ENCODE peak calls at places on chromosome 12, in ten cellular contexts. Z is foreskin keratinocyte, C is T-helper 22 cell, R is HS-5, B is T-helper 2 cell, U is Karpas-422, V is substantia nigra, I is NCI-H510A treated with DMSO at 0.1 percent for 48 hours, N is tibial artery, K is endothelial cell. O is an unnamed sample.

GRCh38 chr12:15808250-15808971 is 19.2 kb upstream of the EPS8 start:
- DNase-seq in U (no peak), N (no peak), I (peak), K (no peak), V (no peak), B (no peak), Z (no peak), R (no peak), C (no peak), O (peak)

GRCh38 chr12:121467638-121468403 is 67.9 kb downstream of the RNF34 start:
- DNase-seq in K (peak), C (no peak), I (peak), B (no peak), V (no peak), Z (no peak), R (no peak), U (peak), N (peak), O (peak)

GRCh38 chr12:20370841-20371240 is 2.5 kb downstream of the PDE3A start:
- DNase-seq in K (no peak), V (no peak), R (no peak), U (no peak), B (no peak), Z (no peak), I (no peak), N (no peak), C (no peak), O (peak)

GRCh38 chr12:123410041-123410412 is 26.1 kb downstream of the KMT5A start:
- DNase-seq in N (no peak), U (no peak), R (no peak), Z (no peak), V (no peak), K (no peak), I (no peak), C (no peak), B (no peak), O (no peak)

GRCh38 chr12:5470221-5470620 is 38.3 kb downstream of the NTF3 start:
- DNase-seq in K (no peak), N (no peak), Z (no peak), I (no peak), U (no peak), R (no peak), V (no peak), C (no peak), B (no peak), O (no peak)

GRCh38 chr12:88432536-88433462 is 147.5 kb downstream of the KITLG start:
- DNase-seq in B (no peak), C (no peak), V (no peak), K (no peak), I (no peak), Z (peak), N (no peak), U (no peak), R (no peak), O (peak)

GRCh38 chr12:6965714-6966113 is 4.8 kb downstream of the PHB2 start:
- DNase-seq in N (no peak), Z (no peak), I (no peak), U (no peak), C (no peak), B (no peak), V (no peak), K (no peak), R (no peak), O (no peak)

GRCh38 chr12:110253176-110253575 is 27.9 kb upstream of the ATP2A2 start:
- DNase-seq in I (no peak), B (no peak), K (no peak), V (no peak), Z (no peak), R (no peak), U (no peak), N (peak), C (no peak), O (no peak)

GRCh38 chr12:122020795-122021192 is 890 bp upstream of the BCL7A start:
- DNase-seq in C (no peak), U (peak), N (no peak), Z (no peak), I (no peak), B (no peak), R (no peak), V (no peak), K (no peak), O (peak)

GRCh38 chr12:101719566-101719965 is 19.7 kb downstream of the SYCP3 start:
- DNase-seq in U (no peak), V (no peak), R (no peak), K (no peak), Z (no peak), N (no peak), B (no peak), I (no peak), C (no peak), O (peak)

GRCh38 chr12:49990269-49990668 is 17.5 kb downstream of the AQP6 start:
- DNase-seq in V (no peak), U (no peak), C (no peak), K (no peak), I (no peak), B (no peak), N (no peak), R (no peak), Z (no peak), O (peak)

GRCh38 chr12:102539651-102540553 is 59.5 kb upstream of the IGF1 start:
- DNase-seq in R (peak), Z (peak), B (no peak), U (peak), V (no peak), C (no peak), N (no peak), I (no peak), K (no peak), O (peak)

GRCh38 chr12:46461907-46462605 is 89.5 kb upstream of the SLC38A2 start:
- DNase-seq in V (no peak), R (no peak), U (no peak), B (no peak), Z (peak), C (no peak), I (no peak), N (no peak), K (no peak), O (no peak)

GRCh38 chr12:67070307-67070600 is 198.9 kb upstream of the CAND1 start:
- DNase-seq in U (no peak), Z (no peak), R (no peak), C (no peak), I (no peak), N (no peak), V (no peak), K (no peak), B (no peak), O (no peak)

GRCh38 chr12:109736552-109737108 is 23.0 kb downstream of the FAM222A start:
- DNase-seq in U (peak), N (peak), I (no peak), B (peak), C (no peak), K (peak), V (no peak), R (no peak), Z (peak), O (peak)

GRCh38 chr12:89117448-89118034 is 234.8 kb downstream of the DUSP6 start:
- DNase-seq in R (no peak), U (no peak), B (no peak), V (no peak), K (peak), C (no peak), I (no peak), Z (peak), N (no peak), O (peak)

GRCh38 chr12:89393551-89394121 is 41.3 kb upstream of the DUSP6 start:
- DNase-seq in N (no peak), Z (no peak), R (no peak), B (no peak), K (no peak), V (no peak), U (no peak), I (no peak), C (no peak), O (no peak)

GRCh38 chr12:57276935-57277563 is 26.1 kb upstream of the STAC3 start:
- DNase-seq in U (peak), R (no peak), Z (no peak), K (peak), B (no peak), I (no peak), V (no peak), C (no peak), N (no peak), O (no peak)

GRCh38 chr12:18752947-18753346 is 15.0 kb downstream of the CAPZA3 start:
- DNase-seq in N (no peak), U (no peak), K (no peak), R (no peak), I (no peak), B (no peak), V (no peak), Z (no peak), C (no peak), O (no peak)

GRCh38 chr12:105834496-105834895 is 304.3 kb downstream of the NUAK1 start:
- DNase-seq in Z (no peak), R (no peak), C (no peak), N (no peak), U (no peak), B (no peak), K (no peak), V (no peak), I (no peak), O (no peak)

GRCh38 chr12:72499244-72499643 is 227.1 kb downstream of the TRHDE start:
- DNase-seq in Z (peak), V (no peak), R (peak), C (no peak), U (no peak), N (no peak), I (no peak), K (no peak), B (no peak), O (no peak)

GRCh38 chr12:106248177-106248848 is 493 bp upstream of the CKAP4 start:
- DNase-seq in V (peak), B (no peak), U (no peak), N (peak), R (no peak), Z (peak), I (peak), K (peak), C (no peak), O (peak)

GRCh38 chr12:107992016-107992415 is 137.1 kb upstream of the WSCD2 start:
- DNase-seq in K (no peak), U (no peak), I (no peak), N (no peak), V (no peak), R (no peak), Z (no peak), B (no peak), C (no peak), O (no peak)

GRCh38 chr12:58540480-58541299 is 379.6 kb downstream of the LRIG3 start:
- DNase-seq in B (no peak), U (peak), I (peak), R (no peak), V (no peak), K (peak), N (peak), Z (peak), C (no peak), O (no peak)

GRCh38 chr12:132566551-132567131 is 43.7 kb downstream of the LRCOL1 start:
- DNase-seq in N (no peak), Z (no peak), U (no peak), B (no peak), V (no peak), I (no peak), C (no peak), K (no peak), R (no peak), O (no peak)

GRCh38 chr12:82838123-82838522 is 151.4 kb downstream of the TMTC2 start:
- DNase-seq in B (no peak), C (no peak), U (no peak), R (no peak), Z (no peak), N (no peak), K (no peak), V (no peak), I (no peak), O (no peak)

GRCh38 chr12:130579231-130579630 is 136.9 kb downstream of the RIMBP2 start:
- DNase-seq in I (no peak), B (no peak), V (no peak), R (no peak), K (no peak), N (no peak), Z (no peak), C (no peak), U (no peak), O (no peak)

GRCh38 chr12:23533295-23533694 is 416.2 kb downstream of the SOX5 start:
- DNase-seq in V (no peak), N (no peak), U (no peak), C (no peak), R (no peak), Z (no peak), I (no peak), K (no peak), B (no peak), O (no peak)

GRCh38 chr12:133202493-133203343 is 21.4 kb downstream of the ZNF268 start:
- DNase-seq in Z (no peak), U (no peak), R (no peak), C (no peak), N (no peak), K (no peak), V (no peak), I (no peak), B (no peak), O (no peak)

GRCh38 chr12:124633269-124633953 is 66.0 kb upstream of the NCOR2 start:
- DNase-seq in U (no peak), K (no peak), R (no peak), C (no peak), I (no peak), N (no peak), Z (peak), V (no peak), B (no peak), O (peak)

GRCh38 chr12:54036620-54037359 is 3.9 kb downstream of the HOXC5 start:
- DNase-seq in U (no peak), R (no peak), N (peak), K (no peak), Z (peak), V (no peak), C (no peak), B (no peak), I (no peak), O (peak)

GRCh38 chr12:42240131-42240750 is 2.2 kb upstream of the YAF2 start:
- DNase-seq in V (no peak), K (no peak), R (no peak), B (no peak), C (no peak), N (no peak), U (peak), I (no peak), Z (no peak), O (no peak)

GRCh38 chr12:130838284-130838950 is 633 bp downstream of the STX2 start:
- DNase-seq in V (no peak), I (peak), C (no peak), Z (peak), R (no peak), B (no peak), U (peak), N (no peak), K (peak), O (no peak)

GRCh38 chr12:4540170-4540569 is 1.5 kb downstream of the RAD51AP1 start:
- DNase-seq in V (no peak), B (no peak), I (no peak), U (no peak), C (no peak), R (no peak), K (no peak), N (no peak), Z (no peak), O (no peak)

GRCh38 chr12:130477221-130477620 is 139.5 kb downstream of the PIWIL1 start:
- DNase-seq in I (no peak), R (no peak), N (no peak), K (no peak), Z (no peak), B (no peak), V (no peak), C (no peak), U (no peak), O (no peak)

GRCh38 chr12:95591731-95592130 is 40.5 kb upstream of the USP44 start:
- DNase-seq in B (no peak), N (no peak), C (no peak), R (no peak), K (no peak), I (no peak), Z (peak), U (peak), V (no peak), O (peak)

GRCh38 chr12:12784911-12785814 is at the start of gene APOLD1:
- DNase-seq in Z (no peak), V (no peak), U (no peak), C (no peak), I (no peak), B (no peak), R (no peak), N (peak), K (peak), O (peak)

GRCh38 chr12:132014915-132015280 is 65.2 kb downstream of the EP400 start:
- DNase-seq in K (no peak), V (no peak), I (no peak), Z (no peak), R (no peak), C (no peak), B (no peak), U (no peak), N (peak), O (no peak)

GRCh38 chr12:87820524-87821194 is 208.5 kb downstream of the C12orf50 start:
- DNase-seq in V (no peak), U (no peak), N (no peak), C (no peak), B (no peak), Z (peak), R (peak), I (no peak), K (no peak), O (peak)

GRCh38 chr12:32788405-32788804 is 32.7 kb upstream of the YARS2 start:
- DNase-seq in U (no peak), N (no peak), K (no peak), V (no peak), B (no peak), Z (no peak), C (no peak), R (no peak), I (no peak), O (no peak)